ENCODE peak calls at places on chromosomes 4 and X, in four cellular contexts. J, G, Q and Y are unnamed samples.
A peak's percentile ranks its signal among the peaks of the same experiment; 100 is the strongest.

GRCh38 chrX:46814966-46815365 is 21.9 kb upstream of the RP2 start:
- DNase-seq in Q (peak; percentile 14), J (no peak), G (no peak), Y (no peak)

GRCh38 chr4:86879641-86880040 is 12.6 kb downstream of the C4orf36 start:
- DNase-seq in Q (no peak), J (no peak), G (no peak), Y (no peak)

GRCh38 chr4:76733380-76733779 is 164.6 kb downstream of the SOWAHB start:
- DNase-seq in J (no peak), Q (no peak), G (peak; percentile 6), Y (no peak)

GRCh38 chr4:4456351-4456750 is 69.4 kb downstream of the NSG1 start:
- DNase-seq in G (no peak), Q (no peak), J (no peak), Y (no peak)

GRCh38 chr4:107778784-107779530 is 45.8 kb upstream of the SGMS2 start:
- DNase-seq in J (no peak), G (no peak), Q (no peak), Y (no peak)

GRCh38 chrX:153310901-153311300 is 10.7 kb downstream of the PNMA6F start:
- DNase-seq in Q (no peak), J (no peak), G (no peak), Y (no peak)

GRCh38 chrX:45799576-45799975 is 598.9 kb upstream of the DIPK2B start:
- DNase-seq in G (no peak), J (no peak), Q (no peak), Y (no peak)

GRCh38 chr4:30952526-30953219 is 232.5 kb downstream of the PCDH7 start:
- DNase-seq in G (no peak), Q (no peak), J (no peak), Y (no peak)

GRCh38 chr4:165516281-165516833 is 137.5 kb downstream of the CPE start:
- DNase-seq in G (no peak), J (no peak), Q (no peak), Y (no peak)

GRCh38 chr4:79294064-79294463 is 31.8 kb downstream of the NAA11 start:
- DNase-seq in G (no peak), Q (no peak), J (no peak), Y (no peak)

GRCh38 chr4:2354127-2354526 is 64.3 kb downstream of the ZFYVE28 start:
- DNase-seq in G (no peak), J (peak; percentile 10), Q (peak; percentile 56), Y (peak; percentile 44)